ENCODE peak calls at places on chromosome 9, in six cellular contexts. One of them, this sample, is unnamed.

GRCh38 chr9:126666155-126666803 is 52.6 kb downstream of the LMX1B start:
- DNase-seq in sigmoid colon: no peak
- DNase-seq in stimulated activated CD8-positive, alpha-beta memory T cell treated with anti-CD3 and anti-CD28 coated beads, Interleukin-15, amount 100 ng/mL, for 24 hours: no peak
- DNase-seq in right lobe of liver: no peak
- DNase-seq in C1 segment of cervical spinal cord: no peak
- DNase-seq in AML-193: no peak
- DNase-seq in this sample: no peak

GRCh38 chr9:13367784-13368183 is 88.3 kb upstream of the MPDZ start:
- DNase-seq in AML-193: no peak
- DNase-seq in right lobe of liver: no peak
- DNase-seq in stimulated activated CD8-positive, alpha-beta memory T cell treated with anti-CD3 and anti-CD28 coated beads, Interleukin-15, amount 100 ng/mL, for 24 hours: no peak
- DNase-seq in C1 segment of cervical spinal cord: no peak
- DNase-seq in sigmoid colon: no peak
- DNase-seq in this sample: no peak

GRCh38 chr9:79952401-79952800 is 380.6 kb downstream of the TLE4 start:
- DNase-seq in stimulated activated CD8-positive, alpha-beta memory T cell treated with anti-CD3 and anti-CD28 coated beads, Interleukin-15, amount 100 ng/mL, for 24 hours: no peak
- DNase-seq in sigmoid colon: no peak
- DNase-seq in right lobe of liver: no peak
- DNase-seq in AML-193: no peak
- DNase-seq in C1 segment of cervical spinal cord: no peak
- DNase-seq in this sample: no peak

GRCh38 chr9:18925880-18926279 is 107.1 kb downstream of the SAXO1 start:
- DNase-seq in stimulated activated CD8-positive, alpha-beta memory T cell treated with anti-CD3 and anti-CD28 coated beads, Interleukin-15, amount 100 ng/mL, for 24 hours: no peak
- DNase-seq in C1 segment of cervical spinal cord: no peak
- DNase-seq in right lobe of liver: no peak
- DNase-seq in sigmoid colon: no peak
- DNase-seq in AML-193: no peak
- DNase-seq in this sample: no peak

GRCh38 chr9:71191708-71192107 is 70.3 kb upstream of the TRPM3 start:
- DNase-seq in stimulated activated CD8-positive, alpha-beta memory T cell treated with anti-CD3 and anti-CD28 coated beads, Interleukin-15, amount 100 ng/mL, for 24 hours: no peak
- DNase-seq in C1 segment of cervical spinal cord: no peak
- DNase-seq in right lobe of liver: no peak
- DNase-seq in AML-193: no peak
- DNase-seq in sigmoid colon: no peak
- DNase-seq in this sample: no peak

GRCh38 chr9:113583511-113584470 is 120.3 kb downstream of the RGS3 start:
- DNase-seq in stimulated activated CD8-positive, alpha-beta memory T cell treated with anti-CD3 and anti-CD28 coated beads, Interleukin-15, amount 100 ng/mL, for 24 hours: no peak
- DNase-seq in C1 segment of cervical spinal cord: no peak
- DNase-seq in sigmoid colon: peak; percentile 64
- DNase-seq in right lobe of liver: no peak
- DNase-seq in AML-193: no peak
- DNase-seq in this sample: no peak

GRCh38 chr9:91186311-91187101 is 175.2 kb downstream of the AUH start:
- DNase-seq in AML-193: peak; percentile 27
- DNase-seq in stimulated activated CD8-positive, alpha-beta memory T cell treated with anti-CD3 and anti-CD28 coated beads, Interleukin-15, amount 100 ng/mL, for 24 hours: no peak
- DNase-seq in sigmoid colon: no peak
- DNase-seq in C1 segment of cervical spinal cord: no peak
- DNase-seq in right lobe of liver: no peak
- DNase-seq in this sample: no peak

GRCh38 chr9:37511006-37511714 is 25.4 kb downstream of the POLR1E start:
- DNase-seq in sigmoid colon: no peak
- DNase-seq in C1 segment of cervical spinal cord: no peak
- DNase-seq in stimulated activated CD8-positive, alpha-beta memory T cell treated with anti-CD3 and anti-CD28 coated beads, Interleukin-15, amount 100 ng/mL, for 24 hours: no peak
- DNase-seq in right lobe of liver: no peak
- DNase-seq in AML-193: no peak
- DNase-seq in this sample: no peak

GRCh38 chr9:22114956-22115355 is 105.9 kb upstream of the CDKN2B start:
- DNase-seq in right lobe of liver: no peak
- DNase-seq in sigmoid colon: no peak
- DNase-seq in stimulated activated CD8-positive, alpha-beta memory T cell treated with anti-CD3 and anti-CD28 coated beads, Interleukin-15, amount 100 ng/mL, for 24 hours: no peak
- DNase-seq in AML-193: no peak
- DNase-seq in C1 segment of cervical spinal cord: no peak
- DNase-seq in this sample: no peak

GRCh38 chr9:134483361-134484184 is 157.3 kb downstream of the RXRA start:
- DNase-seq in sigmoid colon: peak; percentile 54
- DNase-seq in right lobe of liver: no peak
- DNase-seq in C1 segment of cervical spinal cord: no peak
- DNase-seq in AML-193: no peak
- DNase-seq in stimulated activated CD8-positive, alpha-beta memory T cell treated with anti-CD3 and anti-CD28 coated beads, Interleukin-15, amount 100 ng/mL, for 24 hours: no peak
- DNase-seq in this sample: peak; percentile 46

GRCh38 chr9:81468084-81468595 is 221.2 kb downstream of the TLE1 start:
- DNase-seq in sigmoid colon: no peak
- DNase-seq in right lobe of liver: no peak
- DNase-seq in C1 segment of cervical spinal cord: no peak
- DNase-seq in AML-193: no peak
- DNase-seq in stimulated activated CD8-positive, alpha-beta memory T cell treated with anti-CD3 and anti-CD28 coated beads, Interleukin-15, amount 100 ng/mL, for 24 hours: no peak
- DNase-seq in this sample: no peak

GRCh38 chr9:109781541-109782197 is 1.7 kb downstream of the PALM2AKAP2 start:
- DNase-seq in stimulated activated CD8-positive, alpha-beta memory T cell treated with anti-CD3 and anti-CD28 coated beads, Interleukin-15, amount 100 ng/mL, for 24 hours: no peak
- DNase-seq in C1 segment of cervical spinal cord: no peak
- DNase-seq in sigmoid colon: peak; percentile 71
- DNase-seq in right lobe of liver: no peak
- DNase-seq in AML-193: no peak
- DNase-seq in this sample: no peak

GRCh38 chr9:131874916-131875670 is 135.2 kb upstream of the RAPGEF1 start:
- DNase-seq in AML-193: no peak
- DNase-seq in C1 segment of cervical spinal cord: no peak
- DNase-seq in right lobe of liver: no peak
- DNase-seq in stimulated activated CD8-positive, alpha-beta memory T cell treated with anti-CD3 and anti-CD28 coated beads, Interleukin-15, amount 100 ng/mL, for 24 hours: no peak
- DNase-seq in sigmoid colon: no peak
- DNase-seq in this sample: no peak

GRCh38 chr9:135408676-135409254 is 70.8 kb upstream of the PPP1R26 start:
- DNase-seq in sigmoid colon: no peak
- DNase-seq in C1 segment of cervical spinal cord: no peak
- DNase-seq in stimulated activated CD8-positive, alpha-beta memory T cell treated with anti-CD3 and anti-CD28 coated beads, Interleukin-15, amount 100 ng/mL, for 24 hours: no peak
- DNase-seq in right lobe of liver: no peak
- DNase-seq in AML-193: no peak
- DNase-seq in this sample: no peak

GRCh38 chr9:82513242-82513750 is 524.7 kb downstream of the SPATA31D1 start:
- DNase-seq in C1 segment of cervical spinal cord: no peak
- DNase-seq in right lobe of liver: no peak
- DNase-seq in sigmoid colon: no peak
- DNase-seq in AML-193: no peak
- DNase-seq in stimulated activated CD8-positive, alpha-beta memory T cell treated with anti-CD3 and anti-CD28 coated beads, Interleukin-15, amount 100 ng/mL, for 24 hours: no peak
- DNase-seq in this sample: no peak

GRCh38 chr9:129317179-129318011 is 139.3 kb upstream of the IER5L start:
- DNase-seq in C1 segment of cervical spinal cord: no peak
- DNase-seq in AML-193: no peak
- DNase-seq in sigmoid colon: peak; percentile 75
- DNase-seq in stimulated activated CD8-positive, alpha-beta memory T cell treated with anti-CD3 and anti-CD28 coated beads, Interleukin-15, amount 100 ng/mL, for 24 hours: no peak
- DNase-seq in right lobe of liver: peak; percentile 64
- DNase-seq in this sample: no peak

GRCh38 chr9:84756156-84756555 is 86.6 kb downstream of the NTRK2 start:
- DNase-seq in right lobe of liver: no peak
- DNase-seq in AML-193: no peak
- DNase-seq in stimulated activated CD8-positive, alpha-beta memory T cell treated with anti-CD3 and anti-CD28 coated beads, Interleukin-15, amount 100 ng/mL, for 24 hours: no peak
- DNase-seq in sigmoid colon: no peak
- DNase-seq in C1 segment of cervical spinal cord: no peak
- DNase-seq in this sample: no peak

GRCh38 chr9:37899041-37899440 is 4.9 kb downstream of the SLC25A51 start:
- DNase-seq in AML-193: no peak
- DNase-seq in sigmoid colon: no peak
- DNase-seq in C1 segment of cervical spinal cord: no peak
- DNase-seq in right lobe of liver: no peak
- DNase-seq in stimulated activated CD8-positive, alpha-beta memory T cell treated with anti-CD3 and anti-CD28 coated beads, Interleukin-15, amount 100 ng/mL, for 24 hours: no peak
- DNase-seq in this sample: no peak

GRCh38 chr9:16191691-16192402 is 639.0 kb downstream of the CCDC171 start:
- DNase-seq in sigmoid colon: peak; percentile 89
- DNase-seq in AML-193: peak; percentile 19
- DNase-seq in C1 segment of cervical spinal cord: no peak
- DNase-seq in stimulated activated CD8-positive, alpha-beta memory T cell treated with anti-CD3 and anti-CD28 coated beads, Interleukin-15, amount 100 ng/mL, for 24 hours: peak; percentile 28
- DNase-seq in right lobe of liver: peak; percentile 84
- DNase-seq in this sample: no peak

GRCh38 chr9:112084334-112084733 is 90.8 kb downstream of the SUSD1 start:
- DNase-seq in AML-193: no peak
- DNase-seq in C1 segment of cervical spinal cord: no peak
- DNase-seq in sigmoid colon: no peak
- DNase-seq in right lobe of liver: no peak
- DNase-seq in stimulated activated CD8-positive, alpha-beta memory T cell treated with anti-CD3 and anti-CD28 coated beads, Interleukin-15, amount 100 ng/mL, for 24 hours: no peak
- DNase-seq in this sample: no peak

GRCh38 chr9:110155744-110156143 is 52.2 kb downstream of the C9orf152 start:
- DNase-seq in C1 segment of cervical spinal cord: no peak
- DNase-seq in stimulated activated CD8-positive, alpha-beta memory T cell treated with anti-CD3 and anti-CD28 coated beads, Interleukin-15, amount 100 ng/mL, for 24 hours: no peak
- DNase-seq in right lobe of liver: no peak
- DNase-seq in AML-193: no peak
- DNase-seq in sigmoid colon: no peak
- DNase-seq in this sample: no peak

GRCh38 chr9:91948423-91949292 is 1.4 kb downstream of the ROR2 start:
- DNase-seq in AML-193: no peak
- DNase-seq in right lobe of liver: peak; percentile 33
- DNase-seq in C1 segment of cervical spinal cord: no peak
- DNase-seq in sigmoid colon: peak; percentile 92
- DNase-seq in stimulated activated CD8-positive, alpha-beta memory T cell treated with anti-CD3 and anti-CD28 coated beads, Interleukin-15, amount 100 ng/mL, for 24 hours: no peak
- DNase-seq in this sample: no peak